ENCODE peak calls at places on chromosomes 4 and X, in eight cellular contexts. One of them, this sample, is unnamed.

GRCh38 chr4:114601304-114602052 is 2.9 kb downstream of the UGT8 start:
- DNase-seq in vagina: no peak
- DNase-seq in type B pancreatic cell: no peak
- DNase-seq in mesothelial cell of epicardium: no peak
- DNase-seq in cardiac muscle cell: no peak
- DNase-seq in spleen: no peak
- DNase-seq in tibial nerve: no peak
- DNase-seq in Panc1: no peak
- DNase-seq in this sample: no peak

GRCh38 chr4:48546336-48546735 is 56.3 kb downstream of the ZAR1 start:
- DNase-seq in type B pancreatic cell: no peak
- DNase-seq in tibial nerve: peak; percentile 32
- DNase-seq in Panc1: peak; percentile 7
- DNase-seq in cardiac muscle cell: peak; percentile 32
- DNase-seq in spleen: no peak
- DNase-seq in vagina: no peak
- DNase-seq in mesothelial cell of epicardium: no peak
- DNase-seq in this sample: no peak

GRCh38 chrX:49184294-49185061 is 1.7 kb downstream of the PRICKLE3 start:
- DNase-seq in Panc1: peak; percentile 82
- DNase-seq in mesothelial cell of epicardium: peak; percentile 80
- DNase-seq in vagina: no peak
- DNase-seq in cardiac muscle cell: peak; percentile 93
- DNase-seq in tibial nerve: peak; percentile 89
- DNase-seq in spleen: peak; percentile 89
- DNase-seq in type B pancreatic cell: peak; percentile 81
- DNase-seq in this sample: no peak

GRCh38 chrX:125651426-125651825 is 331.8 kb downstream of the TEX13C start:
- DNase-seq in spleen: no peak
- DNase-seq in type B pancreatic cell: no peak
- DNase-seq in Panc1: no peak
- DNase-seq in vagina: no peak
- DNase-seq in cardiac muscle cell: no peak
- DNase-seq in tibial nerve: no peak
- DNase-seq in mesothelial cell of epicardium: no peak
- DNase-seq in this sample: no peak

GRCh38 chrX:19122641-19123009 is 357 bp upstream of the ADGRG2 start:
- DNase-seq in Panc1: no peak
- DNase-seq in type B pancreatic cell: no peak
- DNase-seq in vagina: no peak
- DNase-seq in tibial nerve: no peak
- DNase-seq in spleen: no peak
- DNase-seq in cardiac muscle cell: peak; percentile 2
- DNase-seq in mesothelial cell of epicardium: no peak
- DNase-seq in this sample: no peak

GRCh38 chrX:85026170-85026569 is 22.5 kb downstream of the APOOL start:
- DNase-seq in mesothelial cell of epicardium: no peak
- DNase-seq in cardiac muscle cell: no peak
- DNase-seq in type B pancreatic cell: no peak
- DNase-seq in Panc1: no peak
- DNase-seq in spleen: no peak
- DNase-seq in tibial nerve: no peak
- DNase-seq in vagina: no peak
- DNase-seq in this sample: no peak

GRCh38 chr4:172270421-172270820 is 457.2 kb downstream of the GALNTL6 start:
- DNase-seq in Panc1: no peak
- DNase-seq in mesothelial cell of epicardium: no peak
- DNase-seq in spleen: no peak
- DNase-seq in vagina: no peak
- DNase-seq in type B pancreatic cell: no peak
- DNase-seq in cardiac muscle cell: peak; percentile 7
- DNase-seq in tibial nerve: no peak
- DNase-seq in this sample: no peak

GRCh38 chr4:67397931-67398330 is 147.4 kb downstream of the CENPC start:
- DNase-seq in spleen: no peak
- DNase-seq in mesothelial cell of epicardium: no peak
- DNase-seq in vagina: no peak
- DNase-seq in cardiac muscle cell: no peak
- DNase-seq in Panc1: no peak
- DNase-seq in type B pancreatic cell: no peak
- DNase-seq in tibial nerve: no peak
- DNase-seq in this sample: no peak

GRCh38 chrX:72475952-72476668 is 96.5 kb downstream of the HDAC8 start:
- DNase-seq in spleen: no peak
- DNase-seq in mesothelial cell of epicardium: no peak
- DNase-seq in cardiac muscle cell: no peak
- DNase-seq in Panc1: no peak
- DNase-seq in vagina: no peak
- DNase-seq in type B pancreatic cell: no peak
- DNase-seq in tibial nerve: no peak
- DNase-seq in this sample: no peak

GRCh38 chr4:100935090-100935489 is 412.2 kb downstream of the PPP3CA start:
- DNase-seq in cardiac muscle cell: no peak
- DNase-seq in vagina: no peak
- DNase-seq in type B pancreatic cell: no peak
- DNase-seq in spleen: no peak
- DNase-seq in tibial nerve: no peak
- DNase-seq in Panc1: no peak
- DNase-seq in mesothelial cell of epicardium: no peak
- DNase-seq in this sample: no peak
- TF ChIP-seq CTCF in cardiac muscle cell: no peak
- TF ChIP-seq CTCF in vagina: no peak
- TF ChIP-seq CTCF in type B pancreatic cell: peak; percentile 44
- TF ChIP-seq CTCF in spleen: no peak
- TF ChIP-seq CTCF in tibial nerve: no peak
- TF ChIP-seq CTCF in Panc1: peak; percentile 37
- TF ChIP-seq CTCF in mesothelial cell of epicardium: no peak
- TF ChIP-seq CTCF in this sample: peak; percentile 69

GRCh38 chrX:21725498-21725897 is 32.4 kb downstream of the SMPX start:
- DNase-seq in Panc1: no peak
- DNase-seq in type B pancreatic cell: no peak
- DNase-seq in cardiac muscle cell: peak; percentile 20
- DNase-seq in mesothelial cell of epicardium: no peak
- DNase-seq in spleen: no peak
- DNase-seq in tibial nerve: no peak
- DNase-seq in vagina: no peak
- DNase-seq in this sample: no peak
- TF ChIP-seq CTCF in Panc1: peak; percentile 62
- TF ChIP-seq CTCF in type B pancreatic cell: peak; percentile 78
- TF ChIP-seq CTCF in cardiac muscle cell: no peak
- TF ChIP-seq CTCF in mesothelial cell of epicardium: peak; percentile 48
- TF ChIP-seq CTCF in spleen: peak; percentile 19
- TF ChIP-seq CTCF in tibial nerve: peak; percentile 12
- TF ChIP-seq CTCF in vagina: no peak
- TF ChIP-seq CTCF in this sample: peak; percentile 85

DNA sequence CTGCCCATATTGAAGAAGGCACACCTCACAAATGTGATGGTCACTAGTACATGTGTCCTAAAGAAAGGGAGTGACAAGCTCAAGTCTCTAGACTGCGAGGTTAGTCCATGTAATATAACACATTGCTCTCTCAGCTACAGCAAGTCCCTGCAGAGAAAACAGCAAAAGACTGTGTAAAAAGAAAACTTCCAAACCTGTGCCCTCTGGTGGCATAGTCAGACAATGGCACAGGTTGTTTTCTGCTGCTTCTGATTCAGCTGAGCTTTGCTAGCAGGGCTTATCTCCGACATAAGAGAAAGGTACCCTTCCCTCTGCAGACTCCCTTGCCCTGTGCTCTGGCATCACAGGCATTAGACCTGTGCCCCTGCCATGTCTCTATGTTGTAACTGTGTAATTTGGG is 1.4 kb upstream of the SERPINA7 start:
- DNase-seq in tibial nerve: no peak
- DNase-seq in type B pancreatic cell: no peak
- DNase-seq in vagina: no peak
- DNase-seq in spleen: no peak
- DNase-seq in mesothelial cell of epicardium: no peak
- DNase-seq in cardiac muscle cell: peak; percentile 14
- DNase-seq in Panc1: no peak
- DNase-seq in this sample: no peak
- TF ChIP-seq CTCF in tibial nerve: no peak
- TF ChIP-seq CTCF in type B pancreatic cell: peak; percentile 57
- TF ChIP-seq CTCF in vagina: no peak
- TF ChIP-seq CTCF in spleen: no peak
- TF ChIP-seq CTCF in mesothelial cell of epicardium: no peak
- TF ChIP-seq CTCF in cardiac muscle cell: peak; percentile 29
- TF ChIP-seq CTCF in Panc1: peak; percentile 34
- TF ChIP-seq CTCF in this sample: peak; percentile 73

GRCh38 chr4:153763404-153763803 is 3.6 kb upstream of the RNF175 start:
- DNase-seq in spleen: no peak
- DNase-seq in mesothelial cell of epicardium: no peak
- DNase-seq in Panc1: no peak
- DNase-seq in tibial nerve: no peak
- DNase-seq in vagina: no peak
- DNase-seq in cardiac muscle cell: no peak
- DNase-seq in type B pancreatic cell: no peak
- DNase-seq in this sample: no peak
- TF ChIP-seq CTCF in spleen: no peak
- TF ChIP-seq CTCF in mesothelial cell of epicardium: no peak
- TF ChIP-seq CTCF in Panc1: peak; percentile 42
- TF ChIP-seq CTCF in tibial nerve: no peak
- TF ChIP-seq CTCF in vagina: no peak
- TF ChIP-seq CTCF in cardiac muscle cell: peak; percentile 25
- TF ChIP-seq CTCF in type B pancreatic cell: peak; percentile 65
- TF ChIP-seq CTCF in this sample: peak; percentile 61

DNA sequence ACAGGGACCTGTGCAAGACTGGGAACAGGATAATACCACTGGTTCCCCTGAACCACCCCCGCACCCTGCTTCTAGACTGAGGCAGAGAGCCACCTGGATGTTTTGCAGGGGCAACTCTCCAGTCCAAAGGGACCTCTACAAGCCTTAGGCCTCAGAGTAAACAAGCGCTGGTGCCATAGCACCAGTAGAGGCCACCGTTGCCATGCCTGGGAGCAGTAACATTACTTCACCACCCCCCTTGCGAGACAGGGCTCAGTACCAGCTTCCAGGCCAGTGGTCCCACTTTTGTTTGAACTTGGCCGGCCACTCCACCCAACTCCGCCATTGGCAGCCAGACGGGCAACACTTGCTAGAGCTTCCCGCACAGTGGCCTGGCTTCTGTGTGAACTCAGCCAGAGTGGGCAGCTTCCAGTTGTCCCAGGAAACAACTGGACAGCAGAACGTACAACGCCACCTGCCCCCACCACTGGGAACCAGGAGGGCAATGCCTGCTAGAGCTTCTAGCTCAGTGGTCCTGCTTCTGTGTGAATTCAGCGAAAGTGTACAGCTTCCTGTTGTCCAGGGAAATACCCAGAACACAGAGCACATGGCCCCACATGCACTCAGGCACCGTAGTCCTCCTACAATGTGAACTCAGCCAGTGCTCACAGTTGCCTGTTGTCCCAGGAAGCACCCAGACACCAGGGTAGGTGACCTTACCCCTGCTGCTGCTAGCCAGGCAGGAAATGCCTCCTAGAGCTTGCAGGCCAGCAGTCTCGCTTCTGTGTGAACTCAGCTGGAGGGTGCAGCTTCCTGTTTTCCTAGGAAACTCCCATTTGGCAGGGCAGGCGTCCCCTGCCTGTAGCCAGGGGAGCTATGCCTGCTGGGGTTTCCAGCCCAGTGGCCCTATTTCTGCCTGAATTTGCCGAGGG is 39.9 kb upstream of the PCDH19 start:
- DNase-seq in type B pancreatic cell: no peak
- DNase-seq in tibial nerve: no peak
- DNase-seq in spleen: no peak
- DNase-seq in mesothelial cell of epicardium: no peak
- DNase-seq in cardiac muscle cell: no peak
- DNase-seq in Panc1: no peak
- DNase-seq in vagina: no peak
- DNase-seq in this sample: peak; percentile 72
- TF ChIP-seq CTCF in type B pancreatic cell: no peak
- TF ChIP-seq CTCF in tibial nerve: no peak
- TF ChIP-seq CTCF in spleen: no peak
- TF ChIP-seq CTCF in mesothelial cell of epicardium: no peak
- TF ChIP-seq CTCF in cardiac muscle cell: no peak
- TF ChIP-seq CTCF in Panc1: no peak
- TF ChIP-seq CTCF in vagina: no peak
- TF ChIP-seq CTCF in this sample: no peak

DNA sequence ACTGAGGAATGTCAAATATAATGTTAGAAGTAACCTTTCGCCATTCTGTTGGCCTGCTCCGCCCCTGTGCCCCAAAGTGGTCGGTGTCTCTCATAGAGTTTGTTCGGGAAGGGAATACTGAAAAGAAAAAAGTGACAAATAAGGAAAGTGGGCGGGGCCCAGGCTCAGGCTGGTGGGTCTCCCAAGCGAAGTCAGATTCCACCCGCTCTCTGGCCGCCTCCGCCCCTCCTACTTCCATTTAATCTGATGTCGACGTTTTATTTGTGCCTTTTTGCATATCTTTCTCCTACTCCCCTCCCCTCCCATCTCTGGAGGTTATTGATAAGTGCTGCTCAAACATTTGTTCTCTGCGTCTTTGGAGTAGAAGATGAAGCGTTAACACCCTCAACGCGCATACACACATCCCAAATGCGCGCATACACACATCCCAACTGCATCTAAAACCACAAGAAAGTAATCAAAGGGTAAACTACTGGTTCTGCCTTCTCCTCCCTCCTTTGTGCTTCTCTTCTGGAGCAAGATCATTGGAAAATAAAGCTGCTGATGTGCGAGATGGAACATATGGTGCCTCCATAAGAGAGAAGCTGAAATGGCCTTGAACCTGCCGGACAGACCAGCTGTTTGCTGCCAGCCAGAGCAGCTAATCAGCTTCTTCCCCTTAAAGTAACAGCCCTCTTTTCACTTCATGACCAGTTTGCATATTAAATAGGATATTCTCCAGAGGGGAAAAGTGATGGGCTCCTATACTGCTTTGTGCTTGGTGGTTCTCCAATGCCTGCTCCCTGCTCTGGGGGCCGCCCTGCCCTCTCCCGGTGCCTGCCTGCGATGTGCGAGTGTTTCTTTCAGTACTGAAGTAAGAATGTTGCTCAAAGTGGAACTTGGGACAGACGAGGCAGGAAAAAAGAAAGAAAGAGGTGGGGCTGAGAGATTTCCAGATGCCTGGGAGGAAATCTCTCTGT is 3.1 kb downstream of the MAMLD1 start:
- DNase-seq in Panc1: no peak
- DNase-seq in vagina: peak; percentile 87
- DNase-seq in type B pancreatic cell: peak; percentile 47
- DNase-seq in mesothelial cell of epicardium: no peak
- DNase-seq in spleen: peak; percentile 70
- DNase-seq in cardiac muscle cell: peak; percentile 53
- DNase-seq in tibial nerve: peak; percentile 62
- DNase-seq in this sample: no peak
- TF ChIP-seq CTCF in Panc1: peak; percentile 21
- TF ChIP-seq CTCF in vagina: no peak
- TF ChIP-seq CTCF in type B pancreatic cell: no peak
- TF ChIP-seq CTCF in mesothelial cell of epicardium: no peak
- TF ChIP-seq CTCF in spleen: no peak
- TF ChIP-seq CTCF in cardiac muscle cell: peak; percentile 33
- TF ChIP-seq CTCF in tibial nerve: no peak
- TF ChIP-seq CTCF in this sample: peak; percentile 56